ENCODE peak calls at places on chromosomes 3 and 15, in five cellular contexts. W is stimulated activated CD4-positive, alpha-beta T cell treated with anti-CD3 and anti-CD28 coated beads, Interleukin-4, amount 100 ng/mL, for 48 hours; M is EH; Q is DND-41; X is WTC11. T is an unnamed sample.

GRCh38 chr3:158568784-158569183 is 2.2 kb upstream of the MLF1 start:
- DNase-seq in W (no peak), M (peak), Q (no peak), X (no peak), T (no peak)

GRCh38 chr3:160671995-160672394 is 5.0 kb upstream of the ARL14 start:
- DNase-seq in W (no peak), M (no peak), Q (no peak), X (no peak), T (no peak)

GRCh38 chr15:90217671-90218394 is 15.9 kb downstream of the CIB1 start:
- DNase-seq in W (no peak), M (no peak), Q (no peak), X (no peak), T (no peak)

GRCh38 chr3:6785726-6786125 is 75.2 kb upstream of the GRM7 start:
- DNase-seq in W (no peak), M (no peak), Q (no peak), X (no peak), T (no peak)

GRCh38 chr3:65080432-65080831 is 392.6 kb upstream of the ADAMTS9 start:
- DNase-seq in W (no peak), M (no peak), Q (no peak), X (no peak), T (no peak)

GRCh38 chr3:101853971-101854370 is 4.7 kb downstream of the NFKBIZ start:
- DNase-seq in W (no peak), M (no peak), Q (no peak), X (no peak), T (no peak)

GRCh38 chr3:190531406-190531805 is 17.5 kb downstream of the IL1RAP start:
- DNase-seq in W (no peak), M (no peak), Q (no peak), X (no peak), T (no peak)

GRCh38 chr15:62407216-62407615 is 242.1 kb upstream of the C2CD4B start:
- DNase-seq in W (no peak), M (no peak), Q (no peak), X (no peak), T (no peak)

GRCh38 chr3:196938124-196938523 is 4.2 kb downstream of the NCBP2 start:
- DNase-seq in W (no peak), M (peak), Q (no peak), X (no peak), T (no peak)

GRCh38 chr15:45637552-45638033 is 2.8 kb downstream of the SQOR start:
- DNase-seq in W (no peak), M (peak), Q (peak), X (no peak), T (peak)

GRCh38 chr3:172087827-172088580 is 48.6 kb downstream of the FNDC3B start:
- DNase-seq in W (no peak), M (no peak), Q (no peak), X (no peak), T (no peak)

GRCh38 chr15:22259881-22260421 is 179.6 kb downstream of the OR4M2 start:
- DNase-seq in W (no peak), M (no peak), Q (no peak), X (no peak), T (no peak)

GRCh38 chr3:49641921-49642707 is 32.0 kb upstream of the APEH start:
- DNase-seq in W (no peak), M (no peak), Q (no peak), X (no peak), T (no peak)

T was measured in GM12892.